ENCODE peak calls at places on chromosome 15, in five cellular contexts. X is A549, J is GM12878, P is K562, C is GM23338. Z is an unnamed sample.

GRCh38 chr15:51131596-51132290 is 37.0 kb upstream of the TNFAIP8L3 start:
- DNase-seq in X (no peak), J (no peak), P (no peak), C (no peak), Z (peak)

GRCh38 chr15:58564967-58565366 is 133.2 kb downstream of the LIPC start:
- DNase-seq in X (no peak), J (no peak), P (no peak), C (no peak), Z (no peak)

GRCh38 chr15:28114114-28114455 is 15.0 kb upstream of the OCA2 start:
- DNase-seq in X (no peak), J (no peak), P (no peak), C (no peak), Z (no peak)

GRCh38 chr15:57500979-57501576 is 90.6 kb upstream of the MYZAP start:
- DNase-seq in X (peak), J (no peak), P (no peak), C (no peak), Z (no peak)

GRCh38 chr15:40928975-40929729 is at the start of gene DLL4:
- DNase-seq in X (peak), J (no peak), P (peak), C (peak), Z (peak)

GRCh38 chr15:69056365-69056764 is 41.9 kb downstream of the NOX5 start:
- DNase-seq in X (no peak), J (no peak), P (no peak), C (no peak), Z (no peak)

GRCh38 chr15:59222106-59222505 is 15.5 kb downstream of the LDHAL6B start:
- DNase-seq in X (no peak), J (no peak), P (no peak), C (no peak), Z (no peak)

GRCh38 chr15:67224889-67225288 is 29.6 kb downstream of the AAGAB start:
- DNase-seq in X (no peak), J (no peak), P (no peak), C (no peak), Z (no peak)

GRCh38 chr15:23645379-23646164 is 2.1 kb downstream of the MAGEL2 start:
- DNase-seq in X (no peak), J (no peak), P (no peak), C (peak), Z (peak)
- TF ChIP-seq JUNB in X (no peak), J (no peak), P (no peak), C (no peak), Z (no peak)

GRCh38 chr15:45549831-45550230 is 27.3 kb upstream of the SLC30A4 start:
- DNase-seq in X (no peak), J (no peak), P (no peak), C (no peak), Z (no peak)
- TF ChIP-seq JUNB in X (no peak), J (no peak), P (no peak), C (no peak), Z (no peak)

GRCh38 chr15:75508741-75509532 is 57.4 kb upstream of the SIN3A start:
- DNase-seq in X (peak), J (no peak), P (peak), C (peak), Z (peak)
- TF ChIP-seq JUNB in X (no peak), J (no peak), P (no peak), C (no peak), Z (no peak)

DNA sequence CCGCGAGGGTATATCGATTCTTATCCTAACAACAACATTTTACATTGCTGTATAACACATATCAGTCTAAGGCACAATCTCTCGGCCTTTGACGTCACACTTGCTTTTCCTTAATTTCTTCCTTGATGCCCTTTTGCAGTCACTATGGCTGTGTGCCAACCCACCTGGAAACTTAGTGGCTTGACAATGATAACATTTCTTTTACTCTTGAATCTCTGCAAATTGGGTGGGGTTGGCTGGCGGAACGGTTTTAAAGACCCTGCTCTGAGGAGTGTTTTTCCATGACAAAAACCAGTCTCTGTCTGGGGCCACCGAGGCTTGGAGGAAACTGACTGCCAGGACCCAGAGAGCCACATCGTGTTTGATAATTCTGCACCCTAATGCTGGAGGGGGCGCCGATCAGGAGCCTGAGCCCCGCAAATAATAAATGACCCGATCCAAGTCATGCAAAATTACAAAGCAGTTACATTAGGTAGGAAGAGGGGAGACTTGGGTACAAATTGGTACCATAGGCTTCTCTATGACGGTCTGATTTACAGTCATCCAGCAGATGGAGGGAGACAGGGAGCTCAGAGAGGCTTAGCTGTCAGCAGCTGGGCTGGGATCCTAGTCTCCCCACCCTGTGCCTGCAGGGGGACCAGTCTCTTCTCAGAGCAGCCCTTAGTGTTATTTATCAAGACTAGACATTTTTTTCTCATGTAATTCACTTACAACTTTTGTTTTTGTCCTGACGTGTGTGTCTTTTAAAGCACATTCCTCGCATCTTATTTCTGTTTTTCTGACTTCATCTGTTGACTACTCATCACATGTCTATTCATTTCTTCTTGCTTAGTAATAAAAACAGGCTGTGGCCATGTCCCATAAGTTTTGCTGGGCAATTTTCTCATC is 115.8 kb downstream of the KLF13 start:
- DNase-seq in X (peak), J (no peak), P (no peak), C (peak), Z (no peak)
- TF ChIP-seq JUNB in X (no peak), J (no peak), P (no peak), C (no peak), Z (no peak)

Z was measured in HepG2.